ENCODE peak calls at places on chromosomes 7 and 10, in five cellular contexts. T is upper lobe of right lung, O is GM12878, R is GM23338, I is Peyer's patch. K is an unnamed sample.
A peak's percentile ranks its signal among the peaks of the same experiment; 100 is the strongest.

GRCh38 chr7:2813350-2814185 is 30.5 kb downstream of the GNA12 start:
- DNase-seq in T (peak; percentile 54), O (no peak), R (peak; percentile 1), I (no peak), K (no peak)

GRCh38 chr7:26376208-26376917 is 84.7 kb downstream of the SNX10 start:
- DNase-seq in T (peak; percentile 73), O (no peak), R (peak; percentile 91), I (peak; percentile 70), K (peak; percentile 52)

GRCh38 chr10:132742167-132742836 is 43.6 kb downstream of the NKX6-2 start:
- DNase-seq in T (no peak), O (no peak), R (peak; percentile 34), I (no peak), K (no peak)

GRCh38 chr10:76984559-76985443 is 652.8 kb downstream of the KCNMA1 start:
- DNase-seq in T (peak; percentile 81), O (no peak), R (peak; percentile 92), I (peak; percentile 69), K (peak; percentile 13)

GRCh38 chr10:123018531-123018930 is 9.7 kb downstream of the ACADSB start:
- DNase-seq in T (no peak), O (no peak), R (no peak), I (no peak), K (no peak)

GRCh38 chr10:58017719-58018367 is 249.9 kb downstream of the IPMK start:
- DNase-seq in T (no peak), O (no peak), R (no peak), I (no peak), K (no peak)

GRCh38 chr10:97843296-97843671 is 6.4 kb upstream of the GOLGA7B start:
- DNase-seq in T (no peak), O (no peak), R (no peak), I (no peak), K (no peak)

GRCh38 chr10:70622981-70623844 is 20.7 kb upstream of the PRF1 start:
- DNase-seq in T (no peak), O (no peak), R (peak; percentile 19), I (no peak), K (no peak)

GRCh38 chr7:98194672-98195457 is 16.4 kb upstream of the BHLHA15 start:
- DNase-seq in T (no peak), O (no peak), R (no peak), I (no peak), K (no peak)

GRCh38 chr7:48165157-48165556 is 6.1 kb upstream of the ABCA13 start:
- DNase-seq in T (no peak), O (no peak), R (no peak), I (no peak), K (no peak)

GRCh38 chr7:128462427-128462826 is 6.7 kb downstream of the HILPDA start:
- DNase-seq in T (no peak), O (no peak), R (no peak), I (no peak), K (no peak)

GRCh38 chr10:126749030-126749655 is 78.7 kb upstream of the C10orf90 start:
- DNase-seq in T (peak; percentile 84), O (no peak), R (peak; percentile 92), I (peak; percentile 71), K (peak; percentile 1)

DNA sequence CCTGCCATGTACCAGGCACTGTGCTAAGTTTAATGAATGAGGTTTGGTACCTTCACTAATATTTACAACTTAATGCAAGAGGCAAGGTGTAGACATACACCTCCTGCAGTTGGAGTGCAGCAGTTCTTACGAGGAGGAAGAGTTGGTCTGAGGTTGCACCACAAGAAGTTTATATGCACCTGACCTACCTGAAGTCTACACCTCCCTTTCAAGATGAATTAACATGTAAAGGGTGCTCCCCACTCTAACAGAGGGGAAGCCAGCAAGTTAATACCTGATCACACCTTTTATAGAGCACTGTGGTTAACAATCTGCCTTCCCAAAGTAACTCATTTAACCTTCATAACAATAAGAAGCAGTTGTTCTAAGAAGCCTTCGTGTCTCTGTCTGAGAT is 120.0 kb downstream of the LYZL1 start:
- DNase-seq in T (no peak), O (no peak), R (no peak), I (no peak), K (no peak)
- H3K4me3 ChIP-seq in T (peak overlapping the region; percentile 74), O (peak overlapping the region; percentile 68), R (peak overlapping the region; percentile 60), I (peak overlapping the region; percentile 75), K (peak overlapping the region; percentile 80)

DNA sequence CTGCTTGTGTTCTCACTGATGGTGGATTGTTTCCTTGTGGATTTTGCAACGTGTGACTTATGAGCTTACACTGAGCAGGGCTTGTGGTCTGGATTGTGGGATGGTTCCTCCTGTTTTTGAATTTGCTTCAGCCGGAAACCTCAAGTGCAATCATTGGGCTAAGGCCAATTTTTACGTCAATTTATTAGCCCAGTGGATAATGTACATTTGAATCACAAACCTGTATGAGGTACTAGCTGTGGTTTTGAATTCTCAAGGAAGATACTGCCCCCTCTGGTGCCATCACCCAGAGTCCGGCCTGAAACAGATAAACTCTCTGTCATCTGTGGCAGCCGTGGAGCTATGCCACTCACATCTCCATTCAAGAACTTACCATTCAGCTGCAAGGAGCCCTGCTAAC is 7.3 kb upstream of the ZNF777 start:
- DNase-seq in T (no peak), O (no peak), R (no peak), I (no peak), K (no peak)
- TF ChIP-seq CTCF in T (no peak), O (no peak), R (no peak), I (no peak), K (no peak)

GRCh38 chr10:49290607-49291006 is 8.4 kb upstream of the C10orf71 start:
- DNase-seq in T (no peak), O (no peak), R (no peak), I (no peak), K (no peak)
- H3K36me3 ChIP-seq in T (no peaks in the 10 kb centered on the region), O (no peaks in the 10 kb centered on the region), R (no peaks in the 10 kb centered on the region), I (no peaks in the 10 kb centered on the region), K (no peaks in the 10 kb centered on the region)

GRCh38 chr10:21535494-21535818 is 1.4 kb downstream of the MLLT10 start:
- DNase-seq in T (no peak), O (no peak), R (no peak), I (no peak), K (no peak)
- H3K4me3 ChIP-seq in T (peak overlapping the region; percentile 78), O (peak overlapping the region; percentile 88), R (peak overlapping the region; percentile 75), I (peak overlapping the region; percentile 85), K (peak overlapping the region; percentile 93)